ENCODE peak calls at places on chromosomes 3 and 15, in four cellular contexts. F is LoVo, U is glutamatergic neuron, K is nephron progenitor cell. C is an unnamed sample.

GRCh38 chr3:69784854-69785523 is 45.7 kb downstream of the MITF start:
- DNase-seq in F (no peak), U (no peak), K (peak), C (no peak)

GRCh38 chr3:193903257-193903807 is 232.6 kb upstream of the HES1 start:
- DNase-seq in F (no peak), U (no peak), K (no peak), C (no peak)

GRCh38 chr3:108100906-108101305 is 10.1 kb upstream of the CD47 start:
- DNase-seq in F (no peak), U (no peak), K (no peak), C (no peak)

GRCh38 chr3:1943395-1944118 is 155.1 kb upstream of the CNTN4 start:
- DNase-seq in F (no peak), U (no peak), K (no peak), C (no peak)

GRCh38 chr3:185716436-185717090 is 108.3 kb downstream of the IGF2BP2 start:
- DNase-seq in F (no peak), U (no peak), K (peak), C (no peak)

GRCh38 chr15:67685008-67685599 is 140.2 kb upstream of the SKOR1 start:
- DNase-seq in F (no peak), U (no peak), K (no peak), C (no peak)

GRCh38 chr3:12893247-12893646 is 51.9 kb upstream of the RPL32 start:
- DNase-seq in F (no peak), U (no peak), K (no peak), C (no peak)

GRCh38 chr15:100060276-100060926 is 281.4 kb downstream of the ADAMTS17 start:
- DNase-seq in F (no peak), U (no peak), K (no peak), C (no peak)

GRCh38 chr3:101466465-101467309 is 46.3 kb downstream of the SENP7 start:
- DNase-seq in F (no peak), U (peak), K (peak), C (peak)

GRCh38 chr15:88535100-88535499 is 11.4 kb downstream of the DET1 start:
- DNase-seq in F (no peak), U (no peak), K (no peak), C (no peak)

GRCh38 chr3:49998326-49998725 is 58.4 kb downstream of the RBM6 start:
- DNase-seq in F (no peak), U (no peak), K (no peak), C (no peak)

GRCh38 chr3:43540625-43541024 is 81.2 kb downstream of the ANO10 start:
- DNase-seq in F (no peak), U (no peak), K (no peak), C (no peak)

GRCh38 chr3:166190360-166190759 is 353.1 kb upstream of the BCHE start:
- DNase-seq in F (no peak), U (no peak), K (no peak), C (no peak)

GRCh38 chr3:196168808-196169391 is 42.3 kb downstream of the ZDHHC19 start:
- DNase-seq in F (peak), U (no peak), K (no peak), C (no peak)

GRCh38 chr3:187986514-187986934 is 167.4 kb upstream of the LPP start:
- DNase-seq in F (peak), U (no peak), K (no peak), C (no peak)

C was measured in WTC11.